ENCODE peak calls at places on chromosome 9, in five cellular contexts. H is astrocyte, C is coronary artery, U is heart left ventricle, Y is neural progenitor cell. Z is an unnamed sample.

GRCh38 chr9:95085861-95086563 is 231.5 kb downstream of the FANCC start:
- DNase-seq in U (no peak), H (no peak), C (no peak), Y (no peak), Z (no peak)

GRCh38 chr9:13857521-13857920 is 456.4 kb downstream of the NFIB start:
- DNase-seq in Y (no peak), U (no peak), H (peak), C (no peak), Z (peak)

GRCh38 chr9:14062449-14063187 is 251.3 kb downstream of the NFIB start:
- DNase-seq in U (no peak), C (no peak), H (peak), Y (no peak), Z (peak)

GRCh38 chr9:133233681-133234432 is 24.8 kb upstream of the OBP2B start:
- DNase-seq in C (peak), H (no peak), U (peak), Y (no peak), Z (no peak)

GRCh38 chr9:81536242-81537025 is 152.9 kb downstream of the TLE1 start:
- DNase-seq in Y (peak), C (no peak), U (no peak), H (no peak), Z (no peak)

GRCh38 chr9:113056191-113057106 is at the start of gene ZFP37:
- DNase-seq in U (peak), C (peak), Y (peak), H (peak), Z (peak)

GRCh38 chr9:128141604-128142003 is 7.6 kb upstream of the LCN2 start:
- DNase-seq in Y (no peak), H (no peak), C (no peak), U (no peak), Z (no peak)

GRCh38 chr9:37776328-37776727 is 8.5 kb downstream of the EXOSC3 start:
- DNase-seq in U (no peak), C (no peak), Y (no peak), H (peak), Z (peak)

GRCh38 chr9:38044706-38045105 is 24.3 kb downstream of the SHB start:
- DNase-seq in Y (no peak), H (no peak), U (no peak), C (no peak), Z (no peak)

GRCh38 chr9:114072181-114073140 is 5.6 kb downstream of the AMBP start:
- DNase-seq in U (peak), C (peak), H (peak), Y (peak), Z (no peak)

GRCh38 chr9:77944556-77945261 is 86.9 kb downstream of the GNAQ start:
- DNase-seq in H (no peak), C (no peak), Y (peak), U (peak), Z (no peak)

GRCh38 chr9:5652810-5653209 is 23.9 kb downstream of the RIC1 start:
- DNase-seq in C (no peak), H (no peak), U (no peak), Y (no peak), Z (no peak)

GRCh38 chr9:84668204-84669007 is 1.1 kb upstream of the NTRK2 start:
- DNase-seq in U (peak), H (peak), Y (peak), C (peak), Z (peak)

GRCh38 chr9:133629221-133630110 is 6.7 kb upstream of the DBH start:
- DNase-seq in U (no peak), Y (no peak), H (no peak), C (no peak), Z (no peak)

GRCh38 chr9:113570106-113570505 is 106.6 kb downstream of the RGS3 start:
- DNase-seq in H (no peak), Y (no peak), U (no peak), C (no peak), Z (no peak)

GRCh38 chr9:133371261-133371711 is 4.6 kb downstream of the SURF4 start:
- DNase-seq in U (no peak), H (peak), C (no peak), Y (no peak), Z (peak)

GRCh38 chr9:114902773-114903589 is 27.4 kb downstream of the TNFSF8 start:
- DNase-seq in C (no peak), H (no peak), Y (no peak), U (no peak), Z (peak)

GRCh38 chr9:99012957-99013512 is 69.3 kb downstream of the COL15A1 start:
- DNase-seq in C (no peak), H (no peak), Y (no peak), U (no peak), Z (no peak)

GRCh38 chr9:72597181-72597517 is 75.7 kb downstream of the TMC1 start:
- DNase-seq in H (no peak), U (no peak), C (no peak), Y (peak), Z (no peak)

GRCh38 chr9:93960971-93961841 is 6.1 kb upstream of the BARX1 start:
- DNase-seq in Y (no peak), U (no peak), H (no peak), C (peak), Z (no peak)

GRCh38 chr9:86285247-86285646 is 2.9 kb upstream of the ISCA1 start:
- DNase-seq in Y (no peak), H (no peak), U (no peak), C (no peak), Z (no peak)

GRCh38 chr9:120708526-120709224 is 5.6 kb downstream of the MEGF9 start:
- DNase-seq in H (peak), C (no peak), U (no peak), Y (no peak), Z (no peak)

GRCh38 chr9:100515578-100516494 is 42.9 kb downstream of the TMEFF1 start:
- DNase-seq in H (peak), U (no peak), Y (peak), C (no peak), Z (no peak)

GRCh38 chr9:30711591-30711990 is 1672.9 kb upstream of the ACO1 start:
- DNase-seq in H (no peak), C (no peak), Y (no peak), U (no peak), Z (no peak)

GRCh38 chr9:37215456-37216229 is 95.3 kb downstream of the ZCCHC7 start:
- DNase-seq in C (no peak), U (no peak), Y (no peak), H (peak), Z (no peak)

GRCh38 chr9:125409217-125409636 is 147.6 kb downstream of the GAPVD1 start:
- DNase-seq in C (no peak), H (no peak), Y (no peak), U (no peak), Z (no peak)

GRCh38 chr9:119052339-119053030 is 316.8 kb downstream of the BRINP1 start:
- DNase-seq in C (no peak), H (no peak), Y (no peak), U (peak), Z (no peak)

GRCh38 chr9:113622600-113623400 is 159.3 kb downstream of the RGS3 start:
- DNase-seq in U (peak), C (peak), H (peak), Y (no peak), Z (peak)

GRCh38 chr9:27749838-27750237 is 176.6 kb upstream of the C9orf72 start:
- DNase-seq in C (no peak), Y (no peak), U (no peak), H (no peak), Z (no peak)

GRCh38 chr9:132183134-132183533 is 21.3 kb downstream of the NTNG2 start:
- DNase-seq in U (no peak), Y (no peak), C (no peak), H (no peak), Z (no peak)

GRCh38 chr9:92966518-92966800 is 19.1 kb downstream of the FGD3 start:
- DNase-seq in C (no peak), U (no peak), Y (no peak), H (no peak), Z (no peak)

DNA sequence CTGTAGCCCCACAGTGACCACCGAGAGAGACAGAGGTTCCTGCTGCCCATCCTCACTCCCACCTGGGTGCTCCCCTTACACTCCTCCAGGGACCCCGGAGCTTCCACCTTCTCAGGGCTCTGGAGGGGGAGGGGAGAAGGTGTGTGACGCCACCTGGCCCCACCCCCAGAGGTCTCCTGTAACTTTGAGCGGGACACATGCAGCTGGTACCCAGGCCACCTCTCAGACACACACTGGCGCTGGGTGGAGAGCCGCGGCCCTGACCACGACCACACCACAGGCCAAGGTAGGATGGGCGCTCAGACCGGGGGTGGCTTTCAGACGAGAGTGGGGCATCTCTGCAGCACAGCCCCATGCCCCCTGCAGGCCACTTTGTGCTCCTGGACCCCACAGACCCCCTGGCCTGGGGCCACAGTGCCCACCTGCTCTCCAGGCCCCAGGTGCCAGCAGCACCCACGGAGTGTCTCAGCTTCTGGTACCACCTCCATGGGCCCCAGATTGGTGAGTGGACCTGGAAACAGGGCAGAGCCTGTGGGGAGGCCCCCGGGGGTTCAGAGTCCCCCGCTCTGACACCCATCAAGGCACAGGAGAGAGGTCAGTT is 4.5 kb downstream of the MAMDC4 start:
- DNase-seq in Y (no peak), H (no peak), C (no peak), U (no peak), Z (no peak)
- TF ChIP-seq CTCF in Y (no peak), H (no peak), C (no peak), U (no peak), Z (no peak)

GRCh38 chr9:117704597-117704996 is 394 bp downstream of the TLR4 start:
- DNase-seq in Y (no peak), H (no peak), C (no peak), U (no peak), Z (no peak)
- H3K4me3 ChIP-seq in Y (no peak), H (peak), C (peak), U (peak), Z (peak)

DNA sequence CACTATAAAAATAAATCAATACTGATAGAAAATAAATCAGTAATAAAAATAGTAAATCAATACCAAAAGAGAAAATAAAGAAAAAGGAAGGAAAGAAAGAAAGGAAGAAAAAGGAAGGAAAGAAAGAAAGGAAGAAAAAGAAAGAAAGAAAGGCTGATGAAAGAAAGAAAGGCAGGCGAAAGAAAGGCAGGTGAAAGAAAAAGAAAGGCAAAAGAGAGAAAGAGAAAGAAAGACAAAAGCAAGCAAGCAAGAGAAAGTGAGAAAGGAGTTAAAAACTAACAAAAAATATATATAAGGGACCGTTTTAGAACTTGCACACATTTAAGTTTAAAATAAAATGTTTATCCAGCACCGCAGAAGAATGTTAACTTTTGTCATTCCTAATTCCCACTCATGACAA is 116.0 kb downstream of the SVEP1 start:
- DNase-seq in H (no peak), C (no peak), U (no peak), Y (no peak), Z (no peak)
- H3K27ac ChIP-seq in H (no peak), C (no peak), U (no peak), Y (no peak), Z (no peak)

GRCh38 chr9:87909310-87910041 is 8.3 kb upstream of the SPATA31C1 start:
- DNase-seq in H (no peak), C (no peak), U (no peak), Y (no peak), Z (no peak)
- TF ChIP-seq CTCF in H (no peak), C (no peak), U (no peak), Y (no peak), Z (no peak)

GRCh38 chr9:12785251-12785880 is 10.5 kb downstream of the LURAP1L start:
- DNase-seq in Y (no peak), C (peak), H (peak), U (no peak), Z (peak)
- H3K4me3 ChIP-seq in Y (no peak), C (peak), H (no peak), U (no peak), Z (no peak)

GRCh38 chr9:109321727-109322126 is 868 bp upstream of the EPB41L4B start:
- DNase-seq in Y (no peak), U (no peak), C (no peak), H (no peak), Z (no peak)
- H3K27ac ChIP-seq in Y (no peak), U (no peak), C (no peak), H (no peak), Z (no peak)

GRCh38 chr9:121720992-121721350 is 69.5 kb downstream of the DAB2IP start:
- DNase-seq in U (no peak), Y (no peak), H (no peak), C (no peak), Z (no peak)
- TF ChIP-seq CTCF in U (no peak), Y (peak), H (no peak), C (no peak), Z (peak)

DNA sequence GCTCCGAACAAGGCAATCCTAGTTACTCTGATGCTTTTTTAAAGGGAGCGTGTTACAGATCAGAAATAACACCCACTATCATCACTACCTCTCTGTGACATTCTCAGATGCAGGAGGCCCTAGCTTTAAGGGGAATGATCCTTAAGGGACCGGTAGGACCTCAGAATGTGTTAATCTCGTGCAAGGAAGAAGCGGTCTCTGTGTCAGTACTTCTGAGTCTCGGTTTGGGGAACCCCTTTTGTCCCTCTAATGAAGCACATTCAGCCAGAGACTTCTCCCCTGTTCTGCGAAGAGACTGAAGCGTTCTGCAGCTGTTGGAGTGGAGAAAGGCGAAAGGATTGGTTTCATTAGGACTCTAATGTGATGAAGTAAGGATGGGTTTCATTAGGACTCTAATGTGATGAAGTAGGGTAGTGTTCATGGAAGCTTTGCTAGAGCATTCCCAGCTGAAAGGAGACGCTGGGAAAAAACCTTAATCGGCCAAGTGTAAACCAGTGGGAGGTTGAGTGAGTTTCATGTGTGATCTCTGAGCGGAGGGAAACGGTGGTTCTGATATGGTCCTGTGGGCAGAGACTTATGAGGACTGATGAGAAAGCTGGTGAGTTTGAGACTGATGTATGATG is 1.6 kb downstream of the PIP5K1B start:
- DNase-seq in C (no peak), Y (peak), H (no peak), U (no peak), Z (no peak)
- H3K4me3 ChIP-seq in C (peak), Y (peak), H (no peak), U (peak), Z (no peak)

GRCh38 chr9:24479266-24479665 is 66.4 kb downstream of the IZUMO3 start:
- DNase-seq in C (no peak), Y (no peak), H (no peak), U (no peak), Z (no peak)
- H3K27ac ChIP-seq in C (no peak), Y (no peak), H (no peak), U (no peak), Z (no peak)